ENCODE peak calls at places on chromosomes 11 and 22, in five cellular contexts. One of them, this sample, is unnamed.

GRCh38 chr22:50670513-50670912 is 2.1 kb upstream of the SHANK3 start:
- DNase-seq in H9: no peak
- DNase-seq in SK-N-SH: no peak
- DNase-seq in IMR-90: no peak
- DNase-seq in MM.1S: no peak
- DNase-seq in this sample: no peak

GRCh38 chr11:129694538-129694937 is 121.1 kb upstream of the TMEM45B start:
- DNase-seq in H9: no peak
- DNase-seq in SK-N-SH: no peak
- DNase-seq in IMR-90: no peak
- DNase-seq in MM.1S: no peak
- DNase-seq in this sample: peak; percentile 73

GRCh38 chr11:827146-827860 is 416 bp upstream of the CRACR2B start:
- DNase-seq in H9: peak; percentile 80
- DNase-seq in SK-N-SH: peak; percentile 56
- DNase-seq in IMR-90: no peak
- DNase-seq in MM.1S: peak; percentile 60
- DNase-seq in this sample: no peak

GRCh38 chr11:112570335-112570734 is 309.7 kb upstream of the PLET1 start:
- DNase-seq in H9: no peak
- DNase-seq in SK-N-SH: peak; percentile 45
- DNase-seq in IMR-90: no peak
- DNase-seq in MM.1S: no peak
- DNase-seq in this sample: no peak

GRCh38 chr11:93908689-93909088 is 58.3 kb upstream of the VSTM5 start:
- DNase-seq in H9: no peak
- DNase-seq in SK-N-SH: no peak
- DNase-seq in IMR-90: peak; percentile 91
- DNase-seq in MM.1S: no peak
- DNase-seq in this sample: peak; percentile 76

GRCh38 chr11:129251067-129251466 is 58.9 kb upstream of the ARHGAP32 start:
- DNase-seq in H9: no peak
- DNase-seq in SK-N-SH: no peak
- DNase-seq in IMR-90: peak; percentile 56
- DNase-seq in MM.1S: no peak
- DNase-seq in this sample: no peak

GRCh38 chr22:19448739-19449421 is 1.4 kb upstream of the C22orf39 start:
- DNase-seq in H9: no peak
- DNase-seq in SK-N-SH: no peak
- DNase-seq in IMR-90: no peak
- DNase-seq in MM.1S: peak; percentile 63
- DNase-seq in this sample: no peak

GRCh38 chr22:27892064-27892463 is 27.0 kb downstream of the PITPNB start:
- DNase-seq in H9: no peak
- DNase-seq in SK-N-SH: no peak
- DNase-seq in IMR-90: no peak
- DNase-seq in MM.1S: no peak
- DNase-seq in this sample: no peak

GRCh38 chr11:124086447-124086846 is 28.8 kb upstream of the VWA5A start:
- DNase-seq in H9: no peak
- DNase-seq in SK-N-SH: peak; percentile 58
- DNase-seq in IMR-90: no peak
- DNase-seq in MM.1S: no peak
- DNase-seq in this sample: no peak

GRCh38 chr11:12841946-12842630 is 167.0 kb upstream of the RASSF10 start:
- DNase-seq in H9: no peak
- DNase-seq in SK-N-SH: peak; percentile 49
- DNase-seq in IMR-90: peak; percentile 84
- DNase-seq in MM.1S: no peak
- DNase-seq in this sample: no peak

GRCh38 chr11:43067681-43068080 is 244.1 kb upstream of the API5 start:
- DNase-seq in H9: no peak
- DNase-seq in SK-N-SH: no peak
- DNase-seq in IMR-90: no peak
- DNase-seq in MM.1S: no peak
- DNase-seq in this sample: no peak

GRCh38 chr11:134528453-134528852 is 116.4 kb upstream of the B3GAT1 start:
- DNase-seq in H9: peak; percentile 17
- DNase-seq in SK-N-SH: no peak
- DNase-seq in IMR-90: no peak
- DNase-seq in MM.1S: no peak
- DNase-seq in this sample: peak; percentile 62

GRCh38 chr22:32830473-32830872 is 29.0 kb downstream of the TIMP3 start:
- DNase-seq in H9: peak; percentile 38
- DNase-seq in SK-N-SH: no peak
- DNase-seq in IMR-90: no peak
- DNase-seq in MM.1S: no peak
- DNase-seq in this sample: no peak

GRCh38 chr22:19974233-19974861 is 32.7 kb upstream of the TXNRD2 start:
- DNase-seq in H9: peak; percentile 99
- DNase-seq in SK-N-SH: peak; percentile 91
- DNase-seq in IMR-90: peak; percentile 51
- DNase-seq in MM.1S: peak; percentile 27
- DNase-seq in this sample: peak; percentile 97

GRCh38 chr22:27386186-27386585 is 415.4 kb downstream of the MN1 start:
- DNase-seq in H9: peak; percentile 15
- DNase-seq in SK-N-SH: no peak
- DNase-seq in IMR-90: no peak
- DNase-seq in MM.1S: no peak
- DNase-seq in this sample: no peak

GRCh38 chr11:120909676-120910215 is 114.2 kb upstream of the TBCEL start:
- DNase-seq in H9: no peak
- DNase-seq in SK-N-SH: no peak
- DNase-seq in IMR-90: no peak
- DNase-seq in MM.1S: no peak
- DNase-seq in this sample: no peak

GRCh38 chr11:124712392-124712791 is 27.4 kb upstream of the NRGN start:
- DNase-seq in H9: no peak
- DNase-seq in SK-N-SH: no peak
- DNase-seq in IMR-90: no peak
- DNase-seq in MM.1S: no peak
- DNase-seq in this sample: no peak

GRCh38 chr11:121391914-121392313 is 60.2 kb upstream of the SORL1 start:
- DNase-seq in H9: no peak
- DNase-seq in SK-N-SH: no peak
- DNase-seq in IMR-90: no peak
- DNase-seq in MM.1S: no peak
- DNase-seq in this sample: no peak

GRCh38 chr22:40237788-40238424 is 60.2 kb downstream of the TNRC6B start:
- DNase-seq in H9: no peak
- DNase-seq in SK-N-SH: no peak
- DNase-seq in IMR-90: no peak
- DNase-seq in MM.1S: no peak
- DNase-seq in this sample: no peak

GRCh38 chr22:17205432-17205831 is 13.8 kb downstream of the ADA2 start:
- DNase-seq in H9: no peak
- DNase-seq in SK-N-SH: no peak
- DNase-seq in IMR-90: no peak
- DNase-seq in MM.1S: peak; percentile 41
- DNase-seq in this sample: peak; percentile 31

GRCh38 chr11:69642549-69642912 is 1.6 kb downstream of the CCND1 start:
- DNase-seq in H9: peak; percentile 26
- DNase-seq in SK-N-SH: peak; percentile 57
- DNase-seq in IMR-90: no peak
- DNase-seq in MM.1S: peak; percentile 32
- DNase-seq in this sample: peak; percentile 83

GRCh38 chr22:39719559-39720450 is 149.3 kb downstream of the CACNA1I start:
- DNase-seq in H9: no peak
- DNase-seq in SK-N-SH: no peak
- DNase-seq in IMR-90: no peak
- DNase-seq in MM.1S: no peak
- DNase-seq in this sample: peak; percentile 76

GRCh38 chr11:7154881-7155344 is 66.1 kb downstream of the RBMXL2 start:
- DNase-seq in H9: no peak
- DNase-seq in SK-N-SH: peak; percentile 57
- DNase-seq in IMR-90: no peak
- DNase-seq in MM.1S: no peak
- DNase-seq in this sample: no peak

GRCh38 chr11:76598426-76598839 is 72.1 kb downstream of the LRRC32 start:
- DNase-seq in H9: peak; percentile 61
- DNase-seq in SK-N-SH: peak; percentile 72
- DNase-seq in IMR-90: peak; percentile 56
- DNase-seq in MM.1S: peak; percentile 58
- DNase-seq in this sample: peak; percentile 94

GRCh38 chr11:42974510-42974909 is 337.3 kb upstream of the API5 start:
- DNase-seq in H9: peak; percentile 63
- DNase-seq in SK-N-SH: no peak
- DNase-seq in IMR-90: no peak
- DNase-seq in MM.1S: no peak
- DNase-seq in this sample: no peak

GRCh38 chr11:70432065-70432464 is 33.7 kb downstream of the CTTN start:
- DNase-seq in H9: no peak
- DNase-seq in SK-N-SH: no peak
- DNase-seq in IMR-90: no peak
- DNase-seq in MM.1S: no peak
- DNase-seq in this sample: peak; percentile 80

GRCh38 chr11:121589946-121590537 is 137.3 kb upstream of the SORL1-AS1 start:
- DNase-seq in H9: no peak
- DNase-seq in SK-N-SH: no peak
- DNase-seq in IMR-90: no peak
- DNase-seq in MM.1S: no peak
- DNase-seq in this sample: no peak

GRCh38 chr22:32130464-32130863 is 28.6 kb downstream of the C22orf42 start:
- DNase-seq in H9: no peak
- DNase-seq in SK-N-SH: no peak
- DNase-seq in IMR-90: no peak
- DNase-seq in MM.1S: no peak
- DNase-seq in this sample: peak; percentile 39

GRCh38 chr11:116857936-116858335 is 20.5 kb upstream of the APOA1 start:
- DNase-seq in H9: no peak
- DNase-seq in SK-N-SH: peak; percentile 82
- DNase-seq in IMR-90: no peak
- DNase-seq in MM.1S: no peak
- DNase-seq in this sample: no peak
- H3K27ac ChIP-seq in H9: no peak overlapping the region
- H3K27ac ChIP-seq in SK-N-SH: peak overlapping the region; percentile 50
- H3K27ac ChIP-seq in IMR-90: no peak overlapping the region
- H3K27ac ChIP-seq in MM.1S: no peak overlapping the region
- H3K27ac ChIP-seq in this sample: peak overlapping the region; percentile 25

DNA sequence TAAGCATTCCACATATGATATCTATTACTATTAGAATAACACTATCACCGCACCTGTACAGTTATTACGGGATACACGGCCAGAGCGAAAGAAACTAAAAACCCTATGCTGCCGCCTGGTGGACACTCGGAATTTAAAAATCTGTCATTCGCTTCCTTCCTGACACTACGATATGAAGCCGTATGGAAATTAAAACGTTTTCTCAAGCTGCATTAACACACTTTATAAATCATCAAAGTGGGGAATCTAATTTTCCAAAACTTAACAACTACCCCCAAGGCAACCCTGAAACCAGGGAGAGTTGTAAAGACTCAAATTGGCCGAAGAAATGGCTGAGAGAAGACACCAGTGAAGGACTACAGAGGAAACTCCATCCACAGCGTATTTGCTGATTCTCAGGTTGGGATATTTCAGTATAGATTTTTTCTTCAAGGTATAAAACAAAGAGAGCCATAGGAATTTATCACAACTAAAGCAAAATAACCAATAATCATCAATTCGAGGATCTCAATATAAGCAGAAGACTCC is 1.4 kb downstream of the CCDC73 start:
- DNase-seq in H9: peak; percentile 36
- DNase-seq in SK-N-SH: peak; percentile 39
- DNase-seq in IMR-90: peak; percentile 27
- DNase-seq in MM.1S: peak; percentile 64
- DNase-seq in this sample: peak; percentile 39
- H2AFZ ChIP-seq in H9: no peak overlapping the region
- H2AFZ ChIP-seq in SK-N-SH: peak overlapping the region; percentile 70
- H2AFZ ChIP-seq in IMR-90: no peak overlapping the region
- H2AFZ ChIP-seq in MM.1S: peak overlapping the region; percentile 63
- H2AFZ ChIP-seq in this sample: peak overlapping the region; percentile 75

GRCh38 chr11:67275606-67276409 is 9.5 kb downstream of the GRK2 start:
- DNase-seq in H9: no peak
- DNase-seq in SK-N-SH: no peak
- DNase-seq in IMR-90: no peak
- DNase-seq in MM.1S: no peak
- DNase-seq in this sample: peak; percentile 65

GRCh38 chr11:67274768-67275605 is 8.7 kb downstream of the GRK2 start:
- DNase-seq in H9: no peak
- DNase-seq in SK-N-SH: no peak
- DNase-seq in IMR-90: no peak
- DNase-seq in MM.1S: no peak
- DNase-seq in this sample: peak; percentile 62

GRCh38 chr11:67278135-67278938 is 10.8 kb upstream of the ANKRD13D start:
- DNase-seq in H9: no peak
- DNase-seq in SK-N-SH: no peak
- DNase-seq in IMR-90: no peak
- DNase-seq in MM.1S: no peak
- DNase-seq in this sample: peak; percentile 39

GRCh38 chr11:67277231-67277961 is 11.1 kb downstream of the GRK2 start:
- DNase-seq in H9: peak; percentile 88
- DNase-seq in SK-N-SH: no peak
- DNase-seq in IMR-90: peak; percentile 64
- DNase-seq in MM.1S: peak; percentile 97
- DNase-seq in this sample: peak; percentile 98

DNA sequence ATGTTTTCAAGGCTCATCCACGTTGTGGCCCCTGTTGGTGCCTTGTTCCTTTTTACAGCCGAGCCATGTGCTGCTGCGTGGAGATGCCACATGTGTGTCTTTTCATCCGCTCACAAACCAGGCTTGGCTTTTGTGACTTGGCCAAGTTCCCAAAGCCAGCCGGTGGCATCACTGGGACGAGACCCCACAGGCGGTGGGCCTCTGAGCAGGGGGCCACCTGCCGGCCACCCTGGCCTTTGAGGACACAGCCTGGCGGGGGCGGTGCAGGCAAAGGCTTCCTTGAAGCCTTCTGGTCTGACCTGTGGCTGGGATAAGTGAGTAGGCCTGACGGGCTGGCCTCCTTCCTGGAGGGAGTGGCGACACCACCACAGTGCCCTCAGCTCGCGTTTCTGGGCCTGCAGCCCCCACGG is 10.6 kb downstream of the GRK2 start:
- DNase-seq in H9: peak; percentile 71
- DNase-seq in SK-N-SH: no peak
- DNase-seq in IMR-90: peak; percentile 45
- DNase-seq in MM.1S: peak; percentile 57
- DNase-seq in this sample: peak; percentile 97
- TF ChIP-seq CTCF in H9: peak; percentile 43
- TF ChIP-seq CTCF in SK-N-SH: no peak
- TF ChIP-seq CTCF in IMR-90: peak; percentile 43
- TF ChIP-seq CTCF in MM.1S: peak; percentile 54
- TF ChIP-seq CTCF in this sample: peak; percentile 40

DNA sequence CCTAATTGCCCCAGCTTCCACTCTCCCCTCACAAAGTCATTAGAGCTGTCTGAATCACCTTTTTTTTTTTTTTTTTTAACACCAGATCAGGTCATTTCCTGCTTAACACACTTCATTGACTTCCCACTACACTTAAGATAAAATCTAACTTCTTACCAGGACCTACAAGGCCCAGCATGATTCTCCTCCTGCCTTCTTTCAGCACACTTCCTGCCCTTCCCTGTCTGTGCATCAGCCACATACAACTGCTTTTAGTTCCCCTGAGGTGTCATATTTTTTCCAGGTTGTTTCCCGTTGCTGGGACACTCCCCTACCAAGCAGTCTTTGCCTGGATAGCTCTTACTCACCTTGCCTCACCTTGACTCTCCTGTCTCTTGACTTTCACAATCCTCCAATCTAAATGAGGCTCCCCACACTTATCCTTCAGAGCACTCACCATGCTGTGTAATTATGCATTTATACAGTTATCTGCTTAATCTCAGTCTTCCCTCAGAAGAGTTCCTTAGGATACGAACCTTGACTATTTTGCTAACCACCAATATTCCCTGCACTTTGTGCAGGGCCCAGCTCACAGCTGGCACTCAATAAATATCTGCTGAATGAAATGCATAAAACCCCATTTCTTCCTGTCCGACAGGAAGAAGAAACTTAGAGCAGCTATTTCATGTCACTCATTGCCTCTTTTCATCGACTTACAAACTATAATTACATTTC is 96.6 kb upstream of the AKIP1 start:
- DNase-seq in H9: no peak
- DNase-seq in SK-N-SH: no peak
- DNase-seq in IMR-90: no peak
- DNase-seq in MM.1S: no peak
- DNase-seq in this sample: no peak
- H3K27ac ChIP-seq in H9: no peak overlapping the region
- H3K27ac ChIP-seq in SK-N-SH: peak overlapping the region; percentile 56
- H3K27ac ChIP-seq in IMR-90: peak overlapping the region; percentile 47
- H3K27ac ChIP-seq in MM.1S: no peak overlapping the region
- H3K27ac ChIP-seq in this sample: peak overlapping the region; percentile 53